ENCODE peak calls at places on chromosomes 1 and 21, in six cellular contexts. D, F, H, M, O and B are unnamed samples.

GRCh38 chr1:5660141-5660935 is 331.9 kb downstream of the NPHP4 start:
- DNase-seq in M (no peak), H (no peak), O (peak), D (no peak), F (no peak), B (no peak)

GRCh38 chr1:209879539-209879938 is 51.8 kb downstream of the UTP25 start:
- DNase-seq in H (peak), O (no peak), M (no peak), D (no peak), F (no peak), B (no peak)

GRCh38 chr1:183168308-183168707 is 17.8 kb upstream of the LAMC2 start:
- DNase-seq in M (no peak), D (no peak), H (no peak), O (no peak), F (no peak), B (no peak)

GRCh38 chr1:66642992-66643391 is 109.0 kb downstream of the SGIP1 start:
- DNase-seq in O (no peak), D (no peak), F (no peak), H (no peak), M (no peak), B (no peak)

GRCh38 chr21:44500111-44500510 is 39.9 kb downstream of the KRTAP10-1 start:
- DNase-seq in F (no peak), D (no peak), H (no peak), O (no peak), M (peak), B (no peak)

GRCh38 chr1:197141556-197141955 is 4.9 kb downstream of the ASPM start:
- DNase-seq in H (no peak), F (no peak), D (no peak), O (no peak), M (no peak), B (no peak)

GRCh38 chr1:17890056-17890814 is 135.1 kb downstream of the ACTL8 start:
- DNase-seq in F (no peak), H (no peak), O (no peak), D (no peak), M (no peak), B (no peak)

GRCh38 chr1:211935448-211935970 is 99.8 kb downstream of the INTS7 start:
- DNase-seq in H (no peak), F (no peak), O (peak), M (no peak), D (no peak), B (no peak)

GRCh38 chr1:41558761-41559171 is 74.3 kb upstream of the EDN2 start:
- DNase-seq in M (peak), O (peak), F (no peak), D (peak), H (no peak), B (no peak)

GRCh38 chr1:63799324-63799723 is 25.5 kb downstream of the ROR1 start:
- DNase-seq in O (no peak), M (no peak), D (no peak), H (no peak), F (peak), B (no peak)

GRCh38 chr21:45547211-45547900 is 5.1 kb upstream of the SLC19A1 start:
- DNase-seq in M (no peak), D (no peak), H (no peak), O (no peak), F (no peak), B (no peak)

GRCh38 chr21:16592399-16592798 is 862.6 kb downstream of the USP25 start:
- DNase-seq in H (no peak), M (no peak), F (no peak), O (no peak), D (no peak), B (no peak)

GRCh38 chr1:239084459-239085080 is 301.8 kb upstream of the CHRM3 start:
- DNase-seq in D (no peak), H (no peak), O (no peak), F (no peak), M (no peak), B (no peak)
- TF ChIP-seq CTCF in D (no peak), H (no peak), O (no peak), F (no peak), M (no peak), B (no peak)

GRCh38 chr1:156876281-156876680 is 15.6 kb downstream of the NTRK1 start:
- DNase-seq in H (no peak), M (peak), F (no peak), O (no peak), D (no peak), B (no peak)
- TF ChIP-seq CTCF in H (no peak), M (no peak), F (no peak), O (peak), D (peak), B (peak)

DNA sequence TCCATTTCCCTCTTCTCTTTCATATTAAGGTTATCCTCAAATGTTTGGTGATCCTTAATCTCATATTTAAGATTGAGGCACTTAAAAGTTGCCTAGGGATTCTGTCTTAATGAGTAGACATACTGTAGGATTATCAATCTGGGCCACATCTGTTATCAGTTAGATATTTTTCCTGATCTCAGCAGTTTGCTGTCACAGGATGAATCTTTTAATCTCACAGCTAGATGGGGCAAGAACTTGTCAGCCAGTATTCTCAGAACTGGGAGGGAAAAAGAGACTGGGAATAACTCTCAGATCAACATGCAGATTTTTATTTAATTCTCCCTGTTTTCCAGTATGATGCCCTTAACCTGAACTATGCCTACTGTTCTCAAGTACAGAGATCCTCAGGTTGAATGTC is 14.0 kb downstream of the ZNF644 start:
- DNase-seq in M (no peak), F (no peak), D (no peak), O (no peak), H (no peak), B (no peak)
- TF ChIP-seq CTCF in M (no peak), F (no peak), D (no peak), O (no peak), H (no peak), B (no peak)

GRCh38 chr1:118085365-118085764 is 99.7 kb downstream of the SPAG17 start:
- DNase-seq in F (no peak), O (no peak), H (no peak), D (no peak), M (no peak), B (no peak)
- TF ChIP-seq CTCF in F (no peak), O (no peak), H (no peak), D (no peak), M (no peak), B (no peak)

GRCh38 chr1:204359474-204360255 is at the start of gene PLEKHA6:
- DNase-seq in D (no peak), F (peak), O (peak), H (no peak), M (no peak), B (no peak)
- TF ChIP-seq CTCF in D (peak), F (peak), O (peak), H (peak), M (no peak), B (peak)

DNA sequence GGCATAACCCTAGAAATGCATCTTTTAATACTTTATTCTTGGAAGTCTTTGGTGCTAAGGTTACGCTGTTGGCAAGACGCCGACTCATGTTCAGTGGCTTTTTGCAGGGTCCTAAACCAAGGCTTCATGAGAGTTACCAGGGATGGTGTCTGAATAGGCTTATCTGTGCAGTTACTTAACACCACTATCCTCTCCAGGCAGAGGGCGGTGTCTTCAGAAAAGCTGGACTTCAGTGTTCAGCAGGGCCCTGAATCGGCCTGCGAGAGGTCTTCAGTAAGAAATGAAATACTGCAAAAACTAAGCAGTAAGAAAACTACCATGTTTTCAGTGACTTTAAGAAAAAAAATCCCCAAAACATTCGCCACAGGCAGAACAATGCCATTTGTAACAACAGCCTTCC is 58.3 kb downstream of the SIM2 start:
- DNase-seq in H (no peak), F (no peak), D (no peak), O (no peak), M (no peak), B (no peak)
- TF ChIP-seq CTCF in H (no peak), F (no peak), D (no peak), O (no peak), M (no peak), B (no peak)

DNA sequence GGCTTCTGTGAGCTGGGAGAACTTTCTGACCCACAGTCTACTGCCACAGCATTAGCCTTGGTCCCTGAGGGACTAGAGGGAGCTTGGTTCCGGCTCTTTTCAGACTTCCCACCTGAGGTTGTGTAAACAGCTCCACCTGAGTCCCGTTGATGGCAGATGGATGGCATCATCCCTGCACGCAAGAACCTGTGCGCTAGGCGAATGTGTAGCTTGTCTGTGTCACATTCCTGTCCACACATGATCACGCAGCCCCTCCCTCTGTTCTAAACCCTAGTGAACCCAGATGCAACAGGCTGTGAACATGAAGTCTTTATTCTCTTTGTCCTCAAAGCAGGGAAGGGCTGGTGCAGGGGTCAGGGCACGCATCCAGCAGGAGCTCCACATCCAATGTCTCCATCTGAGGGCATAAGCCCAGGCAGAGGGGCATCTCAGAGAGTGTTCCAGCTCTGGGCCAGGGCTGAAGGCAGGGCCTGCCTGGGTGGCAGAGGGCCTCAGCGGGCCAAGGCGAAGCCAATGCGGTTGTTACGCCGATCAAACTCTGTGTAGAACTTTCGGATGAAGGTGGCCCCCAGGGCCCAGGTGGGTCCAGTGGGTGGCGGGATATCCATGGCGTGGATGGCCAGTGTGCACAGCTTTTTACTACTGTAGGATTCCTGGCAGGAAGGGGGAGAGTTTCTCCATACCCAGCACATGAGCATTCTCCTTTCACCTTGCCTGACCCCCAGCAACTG is 2.8 kb upstream of the ETNK2 start:
- DNase-seq in H (no peak), M (no peak), D (no peak), F (no peak), O (no peak), B (no peak)
- TF ChIP-seq CTCF in H (no peak), M (no peak), D (no peak), F (no peak), O (no peak), B (no peak)

GRCh38 chr1:107315652-107316051 is 174.8 kb downstream of the NTNG1 start:
- DNase-seq in D (no peak), O (no peak), M (no peak), H (no peak), F (no peak), B (no peak)

GRCh38 chr1:107323765-107324164 is 182.9 kb downstream of the NTNG1 start:
- DNase-seq in M (no peak), F (no peak), O (no peak), D (no peak), H (no peak), B (no peak)

DNA sequence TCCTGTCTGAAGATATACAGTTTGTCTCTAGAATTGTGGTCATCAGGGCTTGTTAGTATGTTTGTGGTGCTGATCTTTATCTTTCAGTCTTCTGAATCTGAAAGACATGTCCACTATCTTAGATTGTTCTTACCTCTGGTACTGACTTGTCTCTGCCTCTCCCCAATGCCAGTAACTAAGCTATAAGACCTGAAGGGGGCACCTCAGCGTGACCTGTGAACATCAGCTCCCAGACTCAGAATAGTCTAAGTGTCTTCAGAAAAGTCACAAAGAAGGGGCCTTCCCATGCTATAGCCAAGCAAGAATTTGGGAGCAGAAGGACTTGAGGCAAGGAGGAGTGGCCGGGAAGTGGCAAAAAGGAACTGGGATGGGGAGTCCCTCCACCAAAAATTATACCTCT is 178.1 kb downstream of the NTNG1 start:
- DNase-seq in H (no peak), D (no peak), F (no peak), O (peak), M (no peak), B (no peak)
- TF ChIP-seq CTCF in H (no peak), D (no peak), F (no peak), O (no peak), M (no peak), B (no peak)

DNA sequence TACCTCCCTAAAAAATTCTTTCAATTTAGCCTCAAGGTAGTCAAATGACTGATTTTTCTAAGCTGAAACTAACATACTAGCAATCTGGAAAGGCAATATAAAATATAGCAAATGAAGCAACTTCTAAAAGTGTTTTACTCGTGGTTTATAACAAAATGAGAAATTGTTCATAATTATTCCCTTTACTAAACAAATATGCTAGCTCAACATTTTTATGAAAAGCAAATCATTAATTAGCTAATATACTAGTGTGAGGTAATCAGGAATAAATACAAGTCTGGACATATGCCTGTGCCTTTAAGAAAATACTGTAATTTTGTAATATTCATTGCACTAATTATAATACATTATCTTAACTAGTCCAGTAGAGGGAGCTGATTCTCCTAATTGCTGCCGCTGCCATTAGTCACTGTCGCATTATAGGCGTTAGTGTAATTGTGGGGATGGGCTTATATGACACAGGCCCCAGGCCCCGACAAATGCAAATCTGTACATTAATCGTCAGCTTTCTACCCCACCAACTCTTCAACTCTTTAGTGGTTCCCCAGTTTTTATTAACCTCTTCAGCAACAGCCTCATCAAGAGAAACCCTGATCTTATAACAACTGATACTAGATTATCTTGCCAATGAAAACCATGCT is 160.9 kb downstream of the GABPA start:
- DNase-seq in M (no peak), H (no peak), O (peak), D (no peak), F (peak), B (no peak)
- TF ChIP-seq CTCF in M (peak), H (peak), O (peak), D (peak), F (peak), B (peak)